ENCODE peak calls at places on chromosome 19, in eight cellular contexts. G is NCI-H1105; F is frontal cortex; U is mesenteric fat pad; P is stimulated activated CD8-positive, alpha-beta memory T cell treated with anti-CD3 and anti-CD28 coated beads, Interleukin-15, amount 100 ng/mL, for 24 hours; H is RPMI7951; Z is adipocyte; Y is aorta. E is an unnamed sample.

GRCh38 chr19:29645911-29646310 is 19.4 kb upstream of the PLEKHF1 start:
- DNase-seq in G (no peak), F (no peak), U (no peak), P (no peak), H (peak; percentile 94), Z (peak; percentile 61), Y (no peak), E (peak; percentile 57)

GRCh38 chr19:28667348-28667977 is 545.5 kb downstream of the UQCRFS1 start:
- DNase-seq in G (no peak), F (no peak), U (no peak), P (no peak), H (no peak), Z (no peak), Y (no peak), E (no peak)

GRCh38 chr19:54959840-54960239 is 6.3 kb upstream of the NLRP2 start:
- DNase-seq in G (no peak), F (no peak), U (no peak), P (no peak), H (no peak), Z (no peak), Y (no peak), E (no peak)

GRCh38 chr19:28701491-28701890 is 511.5 kb downstream of the UQCRFS1 start:
- DNase-seq in G (no peak), F (no peak), U (no peak), P (no peak), H (no peak), Z (peak; percentile 61), Y (no peak), E (peak; percentile 73)

GRCh38 chr19:52343548-52343947 is 7.5 kb downstream of the ZNF610 start:
- DNase-seq in G (peak; percentile 69), F (peak; percentile 47), U (no peak), P (no peak), H (peak; percentile 19), Z (peak; percentile 50), Y (no peak), E (peak; percentile 27)

GRCh38 chr19:50794074-50794777 is 4.0 kb downstream of the ACP4 start:
- DNase-seq in G (peak; percentile 36), F (no peak), U (no peak), P (no peak), H (peak; percentile 44), Z (no peak), Y (no peak), E (peak; percentile 47)

GRCh38 chr19:47284324-47284899 is 9.7 kb downstream of the INAFM1 start:
- DNase-seq in G (peak; percentile 46), F (no peak), U (no peak), P (no peak), H (peak; percentile 62), Z (peak; percentile 85), Y (no peak), E (peak; percentile 61)

GRCh38 chr19:45267296-45267695 is 16.2 kb downstream of the MARK4 start:
- DNase-seq in G (no peak), F (no peak), U (no peak), P (no peak), H (no peak), Z (no peak), Y (no peak), E (no peak)

GRCh38 chr19:50676625-50677197 is 27.5 kb downstream of the C19orf81 start:
- DNase-seq in G (no peak), F (no peak), U (no peak), P (no peak), H (no peak), Z (no peak), Y (no peak), E (no peak)

GRCh38 chr19:17794731-17795494 is at the start of gene B3GNT3:
- DNase-seq in G (peak; percentile 59), F (no peak), U (peak; percentile 92), P (no peak), H (peak; percentile 44), Z (peak; percentile 19), Y (peak; percentile 60), E (peak; percentile 57)

GRCh38 chr19:48837081-48837524 is 812 bp upstream of the HSD17B14 start:
- DNase-seq in G (peak; percentile 90), F (peak; percentile 80), U (peak; percentile 93), P (peak; percentile 55), H (peak; percentile 77), Z (peak; percentile 94), Y (peak; percentile 95), E (peak; percentile 80)

GRCh38 chr19:6733338-6734095 is 3.9 kb downstream of the GPR108 start:
- DNase-seq in G (no peak), F (no peak), U (no peak), P (no peak), H (no peak), Z (no peak), Y (no peak), E (no peak)

GRCh38 chr19:33413426-33413725 is 39.9 kb downstream of the CEBPG start:
- DNase-seq in G (no peak), F (no peak), U (no peak), P (no peak), H (no peak), Z (no peak), Y (no peak), E (no peak)

GRCh38 chr19:33029746-33030303 is 34.9 kb downstream of the RHPN2 start:
- DNase-seq in G (no peak), F (no peak), U (no peak), P (no peak), H (no peak), Z (no peak), Y (no peak), E (no peak)

GRCh38 chr19:19659646-19660245 is 3.7 kb downstream of the ATP13A1 start:
- DNase-seq in G (no peak), F (no peak), U (no peak), P (no peak), H (no peak), Z (no peak), Y (no peak), E (no peak)

GRCh38 chr19:52307275-52307674 is 10.3 kb downstream of the ZNF480 start:
- DNase-seq in G (no peak), F (no peak), U (no peak), P (no peak), H (peak; percentile 36), Z (no peak), Y (no peak), E (peak; percentile 8)

GRCh38 chr19:6481541-6482342 is at the start of gene DENND1C:
- DNase-seq in G (no peak), F (no peak), U (no peak), P (no peak), H (no peak), Z (peak; percentile 14), Y (peak; percentile 73), E (no peak)

GRCh38 chr19:7340959-7341837 is 7.5 kb upstream of the ARHGEF18 start:
- DNase-seq in G (peak; percentile 59), F (peak; percentile 64), U (peak; percentile 94), P (peak; percentile 87), H (peak; percentile 58), Z (peak; percentile 88), Y (peak; percentile 80), E (peak; percentile 75)

GRCh38 chr19:27764186-27764804 is 1448.7 kb downstream of the UQCRFS1 start:
- DNase-seq in G (no peak), F (no peak), U (no peak), P (no peak), H (no peak), Z (no peak), Y (no peak), E (no peak)

GRCh38 chr19:33194884-33195710 is 967 bp downstream of the LRP3 start:
- DNase-seq in G (no peak), F (no peak), U (no peak), P (no peak), H (no peak), Z (peak; percentile 66), Y (peak; percentile 67), E (peak; percentile 63)

GRCh38 chr19:8585894-8586750 is 8.9 kb upstream of the MYO1F start:
- DNase-seq in G (peak; percentile 20), F (no peak), U (no peak), P (no peak), H (peak; percentile 31), Z (peak; percentile 63), Y (no peak), E (peak; percentile 37)

GRCh38 chr19:35318679-35319448 is 10.1 kb upstream of the CD22 start:
- DNase-seq in G (no peak), F (peak; percentile 47), U (no peak), P (no peak), H (peak; percentile 100), Z (peak; percentile 14), Y (peak; percentile 79), E (peak; percentile 91)

E was measured in EL.